ENCODE peak calls at places on chromosomes 13 and 19, in seven cellular contexts. One of them, this sample, is unnamed.

GRCh38 chr19:6424190-6424938 is at the start of gene KHSRP:
- DNase-seq in WTC11: no peak
- DNase-seq in endothelial cell: peak
- DNase-seq in lower leg skin: no peak
- DNase-seq in GM10248: no peak
- DNase-seq in D721Med: peak
- DNase-seq in GM12864: no peak
- DNase-seq in this sample: no peak

GRCh38 chr13:113044431-113045114 is 61.0 kb upstream of the F7 start:
- DNase-seq in D721Med: no peak
- DNase-seq in GM12864: no peak
- DNase-seq in lower leg skin: no peak
- DNase-seq in GM10248: no peak
- DNase-seq in endothelial cell: no peak
- DNase-seq in WTC11: no peak
- DNase-seq in this sample: no peak

GRCh38 chr19:6580313-6580712 is 10.6 kb downstream of the CD70 start:
- DNase-seq in endothelial cell: no peak
- DNase-seq in GM10248: no peak
- DNase-seq in D721Med: no peak
- DNase-seq in GM12864: no peak
- DNase-seq in lower leg skin: no peak
- DNase-seq in WTC11: no peak
- DNase-seq in this sample: no peak

GRCh38 chr19:53518716-53519115 is 19.2 kb upstream of the ZNF331 start:
- DNase-seq in D721Med: no peak
- DNase-seq in lower leg skin: no peak
- DNase-seq in WTC11: no peak
- DNase-seq in GM10248: no peak
- DNase-seq in GM12864: no peak
- DNase-seq in endothelial cell: no peak
- DNase-seq in this sample: no peak

GRCh38 chr13:73138967-73139491 is 80.2 kb downstream of the KLF5 start:
- DNase-seq in GM12864: no peak
- DNase-seq in endothelial cell: no peak
- DNase-seq in lower leg skin: no peak
- DNase-seq in GM10248: no peak
- DNase-seq in D721Med: no peak
- DNase-seq in WTC11: no peak
- DNase-seq in this sample: no peak

GRCh38 chr13:41099986-41100385 is 32.6 kb downstream of the KBTBD6 start:
- DNase-seq in lower leg skin: no peak
- DNase-seq in WTC11: no peak
- DNase-seq in GM12864: no peak
- DNase-seq in GM10248: no peak
- DNase-seq in endothelial cell: no peak
- DNase-seq in D721Med: no peak
- DNase-seq in this sample: no peak

GRCh38 chr19:7928741-7929701 is 3.1 kb upstream of the CTXN1 start:
- DNase-seq in lower leg skin: no peak
- DNase-seq in WTC11: peak
- DNase-seq in D721Med: no peak
- DNase-seq in endothelial cell: peak
- DNase-seq in GM10248: peak
- DNase-seq in GM12864: no peak
- DNase-seq in this sample: peak

GRCh38 chr19:43525836-43526771 is 897 bp downstream of the ETHE1 start:
- DNase-seq in GM10248: no peak
- DNase-seq in lower leg skin: no peak
- DNase-seq in GM12864: no peak
- DNase-seq in WTC11: peak
- DNase-seq in D721Med: no peak
- DNase-seq in endothelial cell: peak
- DNase-seq in this sample: peak

GRCh38 chr13:80840313-80840976 is 499.5 kb upstream of the SPRY2 start:
- DNase-seq in GM10248: no peak
- DNase-seq in lower leg skin: peak
- DNase-seq in endothelial cell: no peak
- DNase-seq in WTC11: no peak
- DNase-seq in D721Med: no peak
- DNase-seq in GM12864: no peak
- DNase-seq in this sample: no peak

GRCh38 chr19:31658993-31659896 is 310.0 kb upstream of the TSHZ3 start:
- DNase-seq in endothelial cell: no peak
- DNase-seq in GM10248: no peak
- DNase-seq in D721Med: no peak
- DNase-seq in GM12864: no peak
- DNase-seq in lower leg skin: no peak
- DNase-seq in WTC11: no peak
- DNase-seq in this sample: no peak

GRCh38 chr13:56706485-56706884 is 434.2 kb upstream of the PRR20A start:
- DNase-seq in WTC11: no peak
- DNase-seq in GM10248: no peak
- DNase-seq in GM12864: no peak
- DNase-seq in lower leg skin: no peak
- DNase-seq in endothelial cell: no peak
- DNase-seq in D721Med: no peak
- DNase-seq in this sample: no peak

DNA sequence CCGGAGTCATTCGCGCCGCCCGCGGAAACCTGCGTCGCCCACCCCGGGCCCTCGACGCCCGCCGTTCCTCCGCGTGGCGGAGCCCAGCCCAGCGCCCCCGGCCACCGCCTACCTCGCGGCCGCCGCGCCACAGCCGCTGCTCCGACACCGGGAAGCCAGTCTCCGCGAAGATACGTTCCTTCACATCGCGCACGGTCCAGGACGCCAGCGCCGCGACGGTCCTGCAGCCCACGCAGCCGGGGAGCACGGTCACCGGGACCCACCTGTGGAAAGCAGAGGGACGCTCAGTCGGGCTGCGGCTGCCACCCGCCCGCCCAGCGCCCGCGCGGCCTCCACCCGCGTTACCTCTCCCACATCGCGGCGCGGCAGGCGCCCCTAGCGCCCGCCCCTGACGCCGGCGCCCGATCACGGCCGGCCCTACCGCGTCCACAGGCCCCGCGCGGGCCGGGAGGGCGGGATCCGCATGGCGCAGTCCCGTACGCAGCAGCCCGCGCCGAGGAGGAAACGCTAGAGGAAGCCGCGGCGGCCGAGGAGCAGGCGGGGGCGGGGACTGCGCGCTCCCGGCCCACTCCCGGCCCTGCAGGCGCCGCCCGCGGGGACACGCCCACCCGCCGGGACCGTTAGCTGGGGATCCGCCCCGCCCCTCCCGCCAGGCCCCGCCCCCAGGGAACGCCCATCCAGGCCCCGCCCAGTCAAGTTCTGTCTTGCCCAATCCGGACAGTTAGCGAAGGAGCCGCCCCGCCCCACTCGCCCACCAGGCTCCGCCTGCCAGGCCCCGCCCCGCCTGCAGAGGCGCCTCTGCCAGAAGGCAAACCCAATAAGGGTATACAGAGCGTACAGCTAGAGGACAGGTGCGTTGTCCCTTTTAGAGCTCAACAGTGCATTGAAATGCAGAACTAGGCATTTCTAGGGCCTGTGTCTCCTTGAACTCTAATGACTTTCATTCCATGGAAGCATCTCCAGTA is 58.2 kb downstream of the SACS start:
- DNase-seq in GM10248: peak
- DNase-seq in D721Med: peak
- DNase-seq in endothelial cell: peak
- DNase-seq in WTC11: peak
- DNase-seq in lower leg skin: peak
- DNase-seq in GM12864: peak
- DNase-seq in this sample: peak
- TF ChIP-seq CTCF in GM10248: peak
- TF ChIP-seq CTCF in D721Med: no peak
- TF ChIP-seq CTCF in endothelial cell: peak
- TF ChIP-seq CTCF in WTC11: no peak
- TF ChIP-seq CTCF in lower leg skin: no peak
- TF ChIP-seq CTCF in GM12864: peak
- TF ChIP-seq CTCF in this sample: peak

DNA sequence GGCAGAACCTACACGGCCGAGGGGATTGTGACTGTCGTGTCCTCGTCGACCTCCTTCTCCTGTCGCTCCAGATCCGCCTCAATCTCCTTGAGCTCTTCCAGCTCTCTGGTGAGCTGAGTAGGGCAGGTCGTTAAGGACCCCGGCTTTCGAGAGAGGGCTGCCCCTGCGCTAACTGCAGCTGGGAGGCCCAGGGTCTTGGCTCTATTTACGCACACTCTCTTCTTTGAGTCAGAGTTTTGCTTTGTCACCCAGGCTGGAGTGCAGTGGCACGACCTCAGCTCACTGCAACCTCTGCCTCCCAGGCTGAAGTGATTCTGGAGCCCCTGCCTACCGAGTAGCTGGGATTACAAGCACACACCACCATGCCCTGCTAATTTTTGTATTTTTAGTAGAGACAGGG is 7.6 kb downstream of the SPC24 start:
- DNase-seq in GM12864: no peak
- DNase-seq in endothelial cell: no peak
- DNase-seq in GM10248: no peak
- DNase-seq in D721Med: no peak
- DNase-seq in lower leg skin: no peak
- DNase-seq in WTC11: no peak
- DNase-seq in this sample: no peak
- TF ChIP-seq CTCF in GM12864: no peak
- TF ChIP-seq CTCF in endothelial cell: no peak
- TF ChIP-seq CTCF in GM10248: no peak
- TF ChIP-seq CTCF in D721Med: no peak
- TF ChIP-seq CTCF in lower leg skin: no peak
- TF ChIP-seq CTCF in WTC11: no peak
- TF ChIP-seq CTCF in this sample: no peak

GRCh38 chr19:49642488-49643035 is 553 bp downstream of the SCAF1 start:
- DNase-seq in lower leg skin: no peak
- DNase-seq in WTC11: no peak
- DNase-seq in GM12864: no peak
- DNase-seq in D721Med: no peak
- DNase-seq in GM10248: no peak
- DNase-seq in endothelial cell: no peak
- DNase-seq in this sample: no peak
- TF ChIP-seq CTCF in lower leg skin: no peak
- TF ChIP-seq CTCF in WTC11: no peak
- TF ChIP-seq CTCF in GM12864: no peak
- TF ChIP-seq CTCF in D721Med: no peak
- TF ChIP-seq CTCF in GM10248: no peak
- TF ChIP-seq CTCF in endothelial cell: no peak
- TF ChIP-seq CTCF in this sample: no peak

GRCh38 chr19:51111606-51112005 is 3.4 kb upstream of the CTU1 start:
- DNase-seq in endothelial cell: peak
- DNase-seq in GM12864: no peak
- DNase-seq in GM10248: no peak
- DNase-seq in WTC11: no peak
- DNase-seq in D721Med: no peak
- DNase-seq in lower leg skin: no peak
- DNase-seq in this sample: peak
- TF ChIP-seq CTCF in endothelial cell: peak
- TF ChIP-seq CTCF in GM12864: no peak
- TF ChIP-seq CTCF in GM10248: no peak
- TF ChIP-seq CTCF in WTC11: no peak
- TF ChIP-seq CTCF in D721Med: no peak
- TF ChIP-seq CTCF in lower leg skin: no peak
- TF ChIP-seq CTCF in this sample: peak

GRCh38 chr13:28817204-28817603 is 2.9 kb upstream of the MTUS2 start:
- DNase-seq in GM10248: no peak
- DNase-seq in GM12864: no peak
- DNase-seq in WTC11: peak
- DNase-seq in endothelial cell: peak
- DNase-seq in D721Med: no peak
- DNase-seq in lower leg skin: no peak
- DNase-seq in this sample: no peak

GRCh38 chr13:28820099-28821051 is at the start of gene MTUS2:
- DNase-seq in lower leg skin: no peak
- DNase-seq in D721Med: no peak
- DNase-seq in WTC11: peak
- DNase-seq in GM10248: peak
- DNase-seq in GM12864: no peak
- DNase-seq in endothelial cell: peak
- DNase-seq in this sample: no peak

GRCh38 chr13:28822161-28822560 is 2.0 kb downstream of the MTUS2 start:
- DNase-seq in D721Med: no peak
- DNase-seq in lower leg skin: no peak
- DNase-seq in WTC11: no peak
- DNase-seq in endothelial cell: no peak
- DNase-seq in GM12864: no peak
- DNase-seq in GM10248: no peak
- DNase-seq in this sample: no peak

GRCh38 chr13:28819046-28819747 is 942 bp upstream of the MTUS2 start:
- DNase-seq in lower leg skin: no peak
- DNase-seq in D721Med: no peak
- DNase-seq in endothelial cell: no peak
- DNase-seq in GM12864: no peak
- DNase-seq in GM10248: peak
- DNase-seq in WTC11: peak
- DNase-seq in this sample: no peak

DNA sequence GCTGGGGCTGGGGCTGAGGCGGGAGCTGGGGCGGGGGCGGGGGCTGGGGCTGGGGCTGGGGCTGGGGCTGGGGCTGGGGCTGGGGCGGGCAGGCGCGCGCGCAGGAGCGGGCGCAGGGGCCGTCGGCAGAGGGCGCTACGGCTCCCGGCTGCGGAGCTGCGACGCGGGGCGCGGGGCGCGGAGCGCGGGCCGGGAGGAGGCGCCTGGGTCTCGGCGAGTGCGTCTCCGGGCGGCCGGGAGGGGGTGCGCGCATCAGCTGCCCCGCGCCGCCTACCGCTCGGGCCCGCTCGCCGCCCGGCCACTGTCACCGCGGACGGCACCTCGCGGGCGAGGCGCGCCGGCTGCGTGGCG is 416 bp upstream of the MTUS2 start:
- DNase-seq in endothelial cell: peak
- DNase-seq in D721Med: peak
- DNase-seq in GM12864: no peak
- DNase-seq in WTC11: peak
- DNase-seq in GM10248: peak
- DNase-seq in lower leg skin: no peak
- DNase-seq in this sample: no peak
- TF ChIP-seq CTCF in endothelial cell: no peak
- TF ChIP-seq CTCF in D721Med: peak
- TF ChIP-seq CTCF in GM12864: peak
- TF ChIP-seq CTCF in WTC11: peak
- TF ChIP-seq CTCF in GM10248: peak
- TF ChIP-seq CTCF in lower leg skin: no peak
- TF ChIP-seq CTCF in this sample: peak

GRCh38 chr19:35744335-35744687 is 907 bp downstream of the U2AF1L4 start:
- DNase-seq in lower leg skin: no peak
- DNase-seq in GM12864: no peak
- DNase-seq in GM10248: no peak
- DNase-seq in D721Med: no peak
- DNase-seq in endothelial cell: no peak
- DNase-seq in WTC11: no peak
- DNase-seq in this sample: no peak

GRCh38 chr19:35746087-35746462 is 624 bp downstream of the PSENEN start:
- DNase-seq in endothelial cell: no peak
- DNase-seq in lower leg skin: no peak
- DNase-seq in GM10248: no peak
- DNase-seq in GM12864: no peak
- DNase-seq in D721Med: no peak
- DNase-seq in WTC11: no peak
- DNase-seq in this sample: no peak

GRCh38 chr19:35743640-35744306 is 1.4 kb downstream of the U2AF1L4 start:
- DNase-seq in endothelial cell: no peak
- DNase-seq in lower leg skin: no peak
- DNase-seq in GM12864: no peak
- DNase-seq in GM10248: no peak
- DNase-seq in WTC11: no peak
- DNase-seq in D721Med: no peak
- DNase-seq in this sample: peak

GRCh38 chr19:35745328-35746086 is at the start of the genes PSENEN and U2AF1L4:
- DNase-seq in GM10248: peak
- DNase-seq in lower leg skin: peak
- DNase-seq in GM12864: peak
- DNase-seq in D721Med: peak
- DNase-seq in endothelial cell: peak
- DNase-seq in WTC11: peak
- DNase-seq in this sample: peak

GRCh38 chr19:35744688-35745327 is 410 bp downstream of the U2AF1L4 start:
- DNase-seq in GM10248: peak
- DNase-seq in D721Med: peak
- DNase-seq in endothelial cell: peak
- DNase-seq in GM12864: peak
- DNase-seq in WTC11: peak
- DNase-seq in lower leg skin: peak
- DNase-seq in this sample: peak
- TF ChIP-seq CTCF in GM10248: peak
- TF ChIP-seq CTCF in D721Med: peak
- TF ChIP-seq CTCF in endothelial cell: no peak
- TF ChIP-seq CTCF in GM12864: peak
- TF ChIP-seq CTCF in WTC11: no peak
- TF ChIP-seq CTCF in lower leg skin: no peak
- TF ChIP-seq CTCF in this sample: peak